ENCODE peak calls at places on chromosomes 16 and 17, in nine cellular contexts. One of them, this sample, is unnamed.
A peak's percentile ranks its signal among the peaks of the same experiment; 100 is the strongest.

GRCh38 chr16:69097425-69097824 is 8.0 kb upstream of the HAS3 start:
- DNase-seq in tibial artery: no peak
- DNase-seq in dorsolateral prefrontal cortex: no peak
- DNase-seq in WERI-Rb-1: no peak
- DNase-seq in GM12865: no peak
- DNase-seq in HCT116: no peak
- DNase-seq in cardiac fibroblast: peak; percentile 37
- DNase-seq in lower leg skin: no peak
- DNase-seq in uterus: no peak
- DNase-seq in this sample: no peak

GRCh38 chr17:79832211-79833109 is 6.8 kb downstream of the CBX4 start:
- DNase-seq in tibial artery: no peak
- DNase-seq in dorsolateral prefrontal cortex: no peak
- DNase-seq in WERI-Rb-1: no peak
- DNase-seq in GM12865: no peak
- DNase-seq in HCT116: no peak
- DNase-seq in cardiac fibroblast: no peak
- DNase-seq in lower leg skin: no peak
- DNase-seq in uterus: no peak
- DNase-seq in this sample: no peak

GRCh38 chr16:80569440-80570105 is 28.8 kb downstream of the DYNLRB2 start:
- DNase-seq in tibial artery: no peak
- DNase-seq in dorsolateral prefrontal cortex: no peak
- DNase-seq in WERI-Rb-1: no peak
- DNase-seq in GM12865: peak; percentile 47
- DNase-seq in HCT116: no peak
- DNase-seq in cardiac fibroblast: peak; percentile 36
- DNase-seq in lower leg skin: no peak
- DNase-seq in uterus: no peak
- DNase-seq in this sample: no peak

GRCh38 chr16:62022688-62023087 is 13.6 kb downstream of the CDH8 start:
- DNase-seq in tibial artery: no peak
- DNase-seq in dorsolateral prefrontal cortex: no peak
- DNase-seq in WERI-Rb-1: no peak
- DNase-seq in GM12865: no peak
- DNase-seq in HCT116: no peak
- DNase-seq in cardiac fibroblast: no peak
- DNase-seq in lower leg skin: no peak
- DNase-seq in uterus: no peak
- DNase-seq in this sample: no peak

GRCh38 chr16:11396241-11397048 is 51.2 kb downstream of the RMI2 start:
- DNase-seq in tibial artery: peak; percentile 80
- DNase-seq in dorsolateral prefrontal cortex: peak; percentile 78
- DNase-seq in WERI-Rb-1: peak; percentile 86
- DNase-seq in GM12865: peak; percentile 56
- DNase-seq in HCT116: no peak
- DNase-seq in cardiac fibroblast: peak; percentile 61
- DNase-seq in lower leg skin: peak; percentile 94
- DNase-seq in uterus: peak; percentile 76
- DNase-seq in this sample: peak; percentile 88

GRCh38 chr17:51765558-51766145 is 392.9 kb downstream of the CA10 start:
- DNase-seq in tibial artery: no peak
- DNase-seq in dorsolateral prefrontal cortex: no peak
- DNase-seq in WERI-Rb-1: no peak
- DNase-seq in GM12865: no peak
- DNase-seq in HCT116: no peak
- DNase-seq in cardiac fibroblast: no peak
- DNase-seq in lower leg skin: no peak
- DNase-seq in uterus: no peak
- DNase-seq in this sample: no peak

GRCh38 chr17:35313875-35314409 is 59.5 kb downstream of the SLFN11 start:
- DNase-seq in tibial artery: peak; percentile 68
- DNase-seq in dorsolateral prefrontal cortex: no peak
- DNase-seq in WERI-Rb-1: no peak
- DNase-seq in GM12865: no peak
- DNase-seq in HCT116: no peak
- DNase-seq in cardiac fibroblast: no peak
- DNase-seq in lower leg skin: peak; percentile 87
- DNase-seq in uterus: peak; percentile 26
- DNase-seq in this sample: no peak

GRCh38 chr16:73012341-73012740 is 35.6 kb downstream of the ZFHX3 start:
- DNase-seq in tibial artery: peak; percentile 41
- DNase-seq in dorsolateral prefrontal cortex: no peak
- DNase-seq in WERI-Rb-1: no peak
- DNase-seq in GM12865: no peak
- DNase-seq in HCT116: no peak
- DNase-seq in cardiac fibroblast: no peak
- DNase-seq in lower leg skin: peak; percentile 66
- DNase-seq in uterus: no peak
- DNase-seq in this sample: no peak

GRCh38 chr17:38761612-38762011 is 9.1 kb downstream of the PSMB3 start:
- DNase-seq in tibial artery: no peak
- DNase-seq in dorsolateral prefrontal cortex: no peak
- DNase-seq in WERI-Rb-1: peak; percentile 79
- DNase-seq in GM12865: peak; percentile 55
- DNase-seq in HCT116: peak; percentile 34
- DNase-seq in cardiac fibroblast: peak; percentile 58
- DNase-seq in lower leg skin: no peak
- DNase-seq in uterus: no peak
- DNase-seq in this sample: no peak

GRCh38 chr16:31083081-31083480 is 5.7 kb downstream of the PRSS53 start:
- DNase-seq in tibial artery: no peak
- DNase-seq in dorsolateral prefrontal cortex: no peak
- DNase-seq in WERI-Rb-1: no peak
- DNase-seq in GM12865: no peak
- DNase-seq in HCT116: no peak
- DNase-seq in cardiac fibroblast: no peak
- DNase-seq in lower leg skin: no peak
- DNase-seq in uterus: no peak
- DNase-seq in this sample: no peak

GRCh38 chr17:29115906-29116651 is 64.1 kb downstream of the MYO18A start:
- DNase-seq in tibial artery: no peak
- DNase-seq in dorsolateral prefrontal cortex: peak; percentile 58
- DNase-seq in WERI-Rb-1: peak; percentile 60
- DNase-seq in GM12865: peak; percentile 44
- DNase-seq in HCT116: peak; percentile 35
- DNase-seq in cardiac fibroblast: peak; percentile 67
- DNase-seq in lower leg skin: no peak
- DNase-seq in uterus: no peak
- DNase-seq in this sample: no peak

GRCh38 chr17:73013299-73013698 is 79.2 kb downstream of the SLC39A11 start:
- DNase-seq in tibial artery: no peak
- DNase-seq in dorsolateral prefrontal cortex: no peak
- DNase-seq in WERI-Rb-1: no peak
- DNase-seq in GM12865: peak; percentile 14
- DNase-seq in HCT116: no peak
- DNase-seq in cardiac fibroblast: no peak
- DNase-seq in lower leg skin: no peak
- DNase-seq in uterus: no peak
- DNase-seq in this sample: no peak

GRCh38 chr16:88628512-88628974 is 9.8 kb upstream of the IL17C start:
- DNase-seq in tibial artery: no peak
- DNase-seq in dorsolateral prefrontal cortex: no peak
- DNase-seq in WERI-Rb-1: peak; percentile 61
- DNase-seq in GM12865: no peak
- DNase-seq in HCT116: no peak
- DNase-seq in cardiac fibroblast: peak; percentile 31
- DNase-seq in lower leg skin: no peak
- DNase-seq in uterus: no peak
- DNase-seq in this sample: peak; percentile 76

GRCh38 chr16:84511821-84512220 is 7.4 kb upstream of the MEAK7 start:
- DNase-seq in tibial artery: peak; percentile 64
- DNase-seq in dorsolateral prefrontal cortex: no peak
- DNase-seq in WERI-Rb-1: no peak
- DNase-seq in GM12865: no peak
- DNase-seq in HCT116: no peak
- DNase-seq in cardiac fibroblast: no peak
- DNase-seq in lower leg skin: peak; percentile 68
- DNase-seq in uterus: no peak
- DNase-seq in this sample: no peak

GRCh38 chr17:36977066-36977465 is 28.3 kb downstream of the AATF start:
- DNase-seq in tibial artery: no peak
- DNase-seq in dorsolateral prefrontal cortex: no peak
- DNase-seq in WERI-Rb-1: no peak
- DNase-seq in GM12865: no peak
- DNase-seq in HCT116: no peak
- DNase-seq in cardiac fibroblast: no peak
- DNase-seq in lower leg skin: no peak
- DNase-seq in uterus: no peak
- DNase-seq in this sample: no peak

GRCh38 chr17:55774834-55775233 is 24.0 kb downstream of the PCTP start:
- DNase-seq in tibial artery: no peak
- DNase-seq in dorsolateral prefrontal cortex: no peak
- DNase-seq in WERI-Rb-1: no peak
- DNase-seq in GM12865: no peak
- DNase-seq in HCT116: no peak
- DNase-seq in cardiac fibroblast: no peak
- DNase-seq in lower leg skin: no peak
- DNase-seq in uterus: no peak
- DNase-seq in this sample: no peak

GRCh38 chr17:55773671-55774070 is 22.8 kb downstream of the PCTP start:
- DNase-seq in tibial artery: no peak
- DNase-seq in dorsolateral prefrontal cortex: no peak
- DNase-seq in WERI-Rb-1: no peak
- DNase-seq in GM12865: no peak
- DNase-seq in HCT116: no peak
- DNase-seq in cardiac fibroblast: no peak
- DNase-seq in lower leg skin: no peak
- DNase-seq in uterus: no peak
- DNase-seq in this sample: no peak

GRCh38 chr17:55770220-55770870 is 19.5 kb downstream of the PCTP start:
- DNase-seq in tibial artery: no peak
- DNase-seq in dorsolateral prefrontal cortex: no peak
- DNase-seq in WERI-Rb-1: no peak
- DNase-seq in GM12865: peak; percentile 42
- DNase-seq in HCT116: peak; percentile 43
- DNase-seq in cardiac fibroblast: peak; percentile 88
- DNase-seq in lower leg skin: no peak
- DNase-seq in uterus: no peak
- DNase-seq in this sample: no peak

GRCh38 chr17:55769625-55770000 is 18.8 kb downstream of the PCTP start:
- DNase-seq in tibial artery: no peak
- DNase-seq in dorsolateral prefrontal cortex: no peak
- DNase-seq in WERI-Rb-1: no peak
- DNase-seq in GM12865: no peak
- DNase-seq in HCT116: no peak
- DNase-seq in cardiac fibroblast: peak; percentile 92
- DNase-seq in lower leg skin: peak; percentile 88
- DNase-seq in uterus: no peak
- DNase-seq in this sample: no peak

GRCh38 chr17:55772086-55772485 is 21.2 kb downstream of the PCTP start:
- DNase-seq in tibial artery: no peak
- DNase-seq in dorsolateral prefrontal cortex: no peak
- DNase-seq in WERI-Rb-1: no peak
- DNase-seq in GM12865: no peak
- DNase-seq in HCT116: no peak
- DNase-seq in cardiac fibroblast: no peak
- DNase-seq in lower leg skin: no peak
- DNase-seq in uterus: no peak
- DNase-seq in this sample: no peak
- TF ChIP-seq CTCF in tibial artery: no peak
- TF ChIP-seq CTCF in dorsolateral prefrontal cortex: no peak
- TF ChIP-seq CTCF in WERI-Rb-1: no peak
- TF ChIP-seq CTCF in GM12865: no peak
- TF ChIP-seq CTCF in HCT116: peak; percentile 12
- TF ChIP-seq CTCF in cardiac fibroblast: no peak
- TF ChIP-seq CTCF in lower leg skin: no peak
- TF ChIP-seq CTCF in uterus: no peak
- TF ChIP-seq CTCF in this sample: peak; percentile 36

DNA sequence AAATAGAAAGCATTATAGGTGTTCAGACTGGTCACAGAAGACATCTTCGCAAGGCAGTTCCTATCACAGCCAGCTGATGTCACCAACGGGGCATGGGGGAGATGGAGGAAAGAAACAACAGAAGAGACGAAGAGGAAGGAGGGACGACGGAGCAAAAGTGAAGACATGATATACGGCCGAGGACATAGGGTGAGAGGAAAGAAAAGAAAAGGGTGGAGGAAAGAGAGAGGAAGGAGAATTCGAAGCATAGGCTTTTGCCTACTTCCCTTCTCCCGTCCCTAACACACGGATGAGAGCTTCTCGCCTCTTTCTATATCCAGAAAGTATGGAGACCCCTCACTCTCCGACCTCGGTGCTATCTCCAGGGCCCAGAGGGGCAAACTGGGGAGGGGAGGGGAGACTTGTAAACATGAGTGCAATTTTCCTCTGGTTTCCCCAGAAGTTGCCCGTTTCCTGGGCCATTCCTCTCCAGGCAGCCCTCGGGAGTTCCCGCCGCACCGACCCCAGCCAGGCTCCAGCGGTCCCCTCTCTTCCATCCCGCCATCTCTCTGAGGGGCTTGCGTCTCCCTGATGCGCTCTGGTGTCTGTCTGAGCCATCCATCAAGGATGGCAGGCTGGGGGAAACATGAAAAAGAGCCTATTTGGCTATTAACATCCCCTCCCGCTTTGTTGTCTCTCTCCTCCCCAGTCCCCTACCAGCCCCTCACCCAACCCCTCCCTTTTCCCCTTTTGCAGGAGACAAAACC is 26.0 kb downstream of the COPZ2 start:
- DNase-seq in tibial artery: no peak
- DNase-seq in dorsolateral prefrontal cortex: no peak
- DNase-seq in WERI-Rb-1: peak; percentile 90
- DNase-seq in GM12865: peak; percentile 40
- DNase-seq in HCT116: peak; percentile 35
- DNase-seq in cardiac fibroblast: peak; percentile 53
- DNase-seq in lower leg skin: no peak
- DNase-seq in uterus: no peak
- DNase-seq in this sample: no peak
- TF ChIP-seq CTCF in tibial artery: no peak
- TF ChIP-seq CTCF in dorsolateral prefrontal cortex: no peak
- TF ChIP-seq CTCF in WERI-Rb-1: peak; percentile 83
- TF ChIP-seq CTCF in GM12865: peak; percentile 56
- TF ChIP-seq CTCF in HCT116: peak; percentile 89
- TF ChIP-seq CTCF in cardiac fibroblast: peak; percentile 66
- TF ChIP-seq CTCF in lower leg skin: no peak
- TF ChIP-seq CTCF in uterus: no peak
- TF ChIP-seq CTCF in this sample: peak; percentile 75

GRCh38 chr16:9225527-9226316 is 134.3 kb downstream of the HAPSTR1 start:
- DNase-seq in tibial artery: no peak
- DNase-seq in dorsolateral prefrontal cortex: peak; percentile 45
- DNase-seq in WERI-Rb-1: peak; percentile 90
- DNase-seq in GM12865: peak; percentile 28
- DNase-seq in HCT116: peak; percentile 12
- DNase-seq in cardiac fibroblast: no peak
- DNase-seq in lower leg skin: no peak
- DNase-seq in uterus: no peak
- DNase-seq in this sample: no peak
- TF ChIP-seq CTCF in tibial artery: no peak
- TF ChIP-seq CTCF in dorsolateral prefrontal cortex: peak; percentile 43
- TF ChIP-seq CTCF in WERI-Rb-1: peak; percentile 88
- TF ChIP-seq CTCF in GM12865: peak; percentile 48
- TF ChIP-seq CTCF in HCT116: peak; percentile 70
- TF ChIP-seq CTCF in cardiac fibroblast: no peak
- TF ChIP-seq CTCF in lower leg skin: no peak
- TF ChIP-seq CTCF in uterus: no peak
- TF ChIP-seq CTCF in this sample: peak; percentile 15

GRCh38 chr16:25390761-25391160 is 133.1 kb upstream of the ZKSCAN2 start:
- DNase-seq in tibial artery: no peak
- DNase-seq in dorsolateral prefrontal cortex: no peak
- DNase-seq in WERI-Rb-1: no peak
- DNase-seq in GM12865: peak; percentile 38
- DNase-seq in HCT116: no peak
- DNase-seq in cardiac fibroblast: no peak
- DNase-seq in lower leg skin: no peak
- DNase-seq in uterus: no peak
- DNase-seq in this sample: no peak

GRCh38 chr16:25395528-25395927 is 137.9 kb upstream of the ZKSCAN2 start:
- DNase-seq in tibial artery: no peak
- DNase-seq in dorsolateral prefrontal cortex: no peak
- DNase-seq in WERI-Rb-1: peak; percentile 11
- DNase-seq in GM12865: no peak
- DNase-seq in HCT116: no peak
- DNase-seq in cardiac fibroblast: no peak
- DNase-seq in lower leg skin: no peak
- DNase-seq in uterus: no peak
- DNase-seq in this sample: no peak
- TF ChIP-seq CTCF in tibial artery: no peak
- TF ChIP-seq CTCF in dorsolateral prefrontal cortex: no peak
- TF ChIP-seq CTCF in WERI-Rb-1: peak; percentile 30
- TF ChIP-seq CTCF in GM12865: no peak
- TF ChIP-seq CTCF in HCT116: peak; percentile 36
- TF ChIP-seq CTCF in cardiac fibroblast: no peak
- TF ChIP-seq CTCF in lower leg skin: no peak
- TF ChIP-seq CTCF in uterus: no peak
- TF ChIP-seq CTCF in this sample: no peak

This sample was measured in chondrocyte.